ENCODE peak calls at places on chromosomes 13 and 19, in seven cellular contexts. W is GM12878, C is SJSA1, U is hepatocyte, P is left lung, Y is heart left ventricle, R is caudate nucleus. I is an unnamed sample.

GRCh38 chr13:24910502-24911134 is 146.6 kb downstream of the RNF17 start:
- DNase-seq in W (no peak), C (no peak), U (no peak), P (no peak), Y (no peak), R (no peak), I (no peak)

GRCh38 chr13:93730780-93731179 is 504.2 kb downstream of the GPC6 start:
- DNase-seq in W (no peak), C (peak), U (no peak), P (no peak), Y (no peak), R (no peak), I (no peak)

GRCh38 chr19:32652893-32653625 is 21.9 kb downstream of the ANKRD27 start:
- DNase-seq in W (no peak), C (no peak), U (peak), P (no peak), Y (peak), R (no peak), I (peak)

GRCh38 chr19:6765738-6766356 is 1.4 kb downstream of the SH2D3A start:
- DNase-seq in W (no peak), C (no peak), U (peak), P (peak), Y (no peak), R (no peak), I (no peak)

GRCh38 chr13:21894703-21895699 is 224.1 kb downstream of the FGF9 start:
- DNase-seq in W (no peak), C (no peak), U (no peak), P (no peak), Y (no peak), R (no peak), I (no peak)

GRCh38 chr19:15631817-15632216 is 8.9 kb upstream of the CYP4F3 start:
- DNase-seq in W (peak), C (no peak), U (no peak), P (no peak), Y (no peak), R (no peak), I (no peak)

GRCh38 chr19:40921005-40921897 is 39.2 kb upstream of the CYP2A7 start:
- DNase-seq in W (no peak), C (peak), U (peak), P (peak), Y (no peak), R (no peak), I (no peak)

GRCh38 chr19:15891434-15891833 is 6.4 kb downstream of the CYP4F2 start:
- DNase-seq in W (no peak), C (no peak), U (no peak), P (no peak), Y (no peak), R (no peak), I (no peak)

GRCh38 chr19:9827325-9828238 is at the start of gene UBL5:
- DNase-seq in W (peak), C (peak), U (peak), P (peak), Y (peak), R (peak), I (peak)

GRCh38 chr13:113559061-113559460 is 25.5 kb upstream of the TFDP1 start:
- DNase-seq in W (no peak), C (no peak), U (no peak), P (peak), Y (no peak), R (no peak), I (no peak)

GRCh38 chr19:16741084-16741483 is 21.4 kb downstream of the NWD1 start:
- DNase-seq in W (no peak), C (no peak), U (no peak), P (no peak), Y (no peak), R (no peak), I (no peak)

GRCh38 chr13:54016548-54016947 is 987.9 kb downstream of the OLFM4 start:
- DNase-seq in W (no peak), C (no peak), U (no peak), P (no peak), Y (no peak), R (no peak), I (no peak)

GRCh38 chr13:77563110-77563509 is 27.6 kb downstream of the SCEL start:
- DNase-seq in W (no peak), C (no peak), U (peak), P (no peak), Y (no peak), R (no peak), I (no peak)

GRCh38 chr19:27775395-27775794 is 1437.6 kb downstream of the UQCRFS1 start:
- DNase-seq in W (no peak), C (no peak), U (no peak), P (no peak), Y (no peak), R (no peak), I (no peak)

GRCh38 chr13:93307166-93307565 is 80.6 kb downstream of the GPC6 start:
- DNase-seq in W (no peak), C (no peak), U (no peak), P (no peak), Y (no peak), R (no peak), I (no peak)

GRCh38 chr13:50323440-50324070 is 308.3 kb downstream of the KCNRG start:
- DNase-seq in W (no peak), C (peak), U (no peak), P (no peak), Y (no peak), R (no peak), I (no peak)

GRCh38 chr13:113411216-113412023 is 41.9 kb downstream of the ADPRHL1 start:
- DNase-seq in W (no peak), C (peak), U (peak), P (peak), Y (peak), R (no peak), I (no peak)

GRCh38 chr19:45218426-45218825 is 26.8 kb downstream of the EXOC3L2 start:
- DNase-seq in W (no peak), C (no peak), U (no peak), P (no peak), Y (no peak), R (no peak), I (no peak)

GRCh38 chr19:929523-930258 is 3.9 kb downstream of the ARID3A start:
- DNase-seq in W (no peak), C (no peak), U (no peak), P (no peak), Y (no peak), R (no peak), I (no peak)

GRCh38 chr19:435056-435706 is 25.7 kb downstream of the SHC2 start:
- DNase-seq in W (no peak), C (no peak), U (no peak), P (peak), Y (no peak), R (no peak), I (no peak)

GRCh38 chr13:20960663-20961309 is 58.2 kb upstream of the XPO4 start:
- DNase-seq in W (no peak), C (no peak), U (no peak), P (no peak), Y (no peak), R (no peak), I (no peak)

GRCh38 chr13:53941588-53942190 is 913.1 kb downstream of the OLFM4 start:
- DNase-seq in W (no peak), C (no peak), U (no peak), P (no peak), Y (no peak), R (no peak), I (no peak)

GRCh38 chr13:44116562-44117315 is 237.0 kb downstream of the LACC1 start:
- DNase-seq in W (no peak), C (no peak), U (no peak), P (no peak), Y (peak), R (no peak), I (no peak)

GRCh38 chr13:37914781-37915391 is 45.3 kb upstream of the TRPC4 start:
- DNase-seq in W (no peak), C (no peak), U (no peak), P (no peak), Y (no peak), R (no peak), I (no peak)

GRCh38 chr19:33248954-33249613 is 23.4 kb upstream of the SLC7A10 start:
- DNase-seq in W (no peak), C (no peak), U (peak), P (peak), Y (no peak), R (no peak), I (no peak)

GRCh38 chr13:110023729-110024645 is 237.6 kb upstream of the IRS2 start:
- DNase-seq in W (no peak), C (peak), U (peak), P (no peak), Y (peak), R (no peak), I (no peak)

GRCh38 chr19:2714531-2715269 is 6.5 kb downstream of the DIRAS1 start:
- DNase-seq in W (no peak), C (no peak), U (no peak), P (no peak), Y (no peak), R (no peak), I (no peak)

GRCh38 chr19:4414144-4414799 is 11.8 kb downstream of the CHAF1A start:
- DNase-seq in W (no peak), C (no peak), U (no peak), P (no peak), Y (no peak), R (no peak), I (no peak)
- H3K27ac ChIP-seq in W (no peak), C (no peak), U (peak), P (no peak), Y (no peak), R (no peak), I (no peak)

GRCh38 chr19:47104678-47105077 is 8.9 kb downstream of the ZC3H4 start:
- DNase-seq in W (no peak), C (no peak), U (no peak), P (peak), Y (no peak), R (no peak), I (no peak)

GRCh38 chr19:47107201-47107952 is 6.2 kb downstream of the ZC3H4 start:
- DNase-seq in W (no peak), C (peak), U (peak), P (no peak), Y (no peak), R (no peak), I (peak)

GRCh38 chr19:47106819-47107200 is 6.8 kb downstream of the ZC3H4 start:
- DNase-seq in W (no peak), C (no peak), U (no peak), P (no peak), Y (no peak), R (no peak), I (peak)

GRCh38 chr19:47107953-47108746 is 5.4 kb downstream of the ZC3H4 start:
- DNase-seq in W (no peak), C (peak), U (no peak), P (no peak), Y (no peak), R (no peak), I (no peak)

DNA sequence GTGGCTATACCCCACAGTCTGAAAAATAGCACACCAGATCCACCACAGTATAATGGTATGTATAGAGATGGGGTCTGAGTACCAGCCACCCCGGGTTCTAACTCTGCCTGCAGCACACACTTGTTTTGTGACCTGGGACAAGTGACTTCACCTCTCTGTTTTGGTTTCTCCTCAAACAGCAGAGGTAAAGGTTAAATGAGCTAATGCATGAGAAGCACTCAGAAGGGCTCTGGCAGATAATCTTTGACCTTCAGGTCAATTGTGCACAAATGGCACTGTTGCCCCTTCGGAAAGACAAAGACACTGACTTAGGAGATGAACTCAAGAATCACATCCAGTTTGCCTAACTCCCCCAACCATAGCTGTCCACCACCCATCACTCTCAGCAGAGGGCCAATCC is 7.7 kb downstream of the ZC3H4 start:
- DNase-seq in W (no peak), C (no peak), U (no peak), P (no peak), Y (no peak), R (no peak), I (no peak)
- H3K27ac ChIP-seq in W (no peak), C (no peak), U (peak), P (no peak), Y (peak), R (peak), I (no peak)

DNA sequence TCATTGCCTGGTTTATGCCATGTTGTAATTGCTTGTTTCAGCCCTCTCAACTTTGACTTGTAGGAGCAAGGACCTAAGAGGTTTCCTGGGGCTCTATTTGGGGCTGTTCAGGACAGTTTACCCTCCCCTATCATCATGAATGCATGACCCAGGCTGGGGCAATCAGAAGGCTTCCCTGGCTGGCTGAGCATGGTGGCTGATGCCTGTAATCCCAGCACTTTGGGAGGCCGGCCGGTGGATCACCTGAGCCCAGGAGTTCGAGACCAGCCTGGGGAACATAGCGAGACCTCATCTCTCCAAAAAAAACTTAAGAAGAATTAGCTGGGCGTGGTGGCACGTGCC is 6.1 kb upstream of the LSM4 start:
- DNase-seq in W (no peak), C (no peak), U (no peak), P (no peak), Y (no peak), R (no peak), I (no peak)
- H3K27ac ChIP-seq in W (no peak), C (no peak), U (peak), P (peak), Y (peak), R (no peak), I (peak)

GRCh38 chr13:33612641-33613638 is 205.0 kb upstream of the RFC3 start:
- DNase-seq in W (no peak), C (no peak), U (no peak), P (no peak), Y (no peak), R (no peak), I (no peak)

GRCh38 chr13:33615436-33615835 is 202.5 kb upstream of the RFC3 start:
- DNase-seq in W (no peak), C (no peak), U (no peak), P (no peak), Y (no peak), R (no peak), I (no peak)

GRCh38 chr13:33611016-33611805 is 206.7 kb upstream of the RFC3 start:
- DNase-seq in W (no peak), C (peak), U (no peak), P (no peak), Y (peak), R (peak), I (peak)

GRCh38 chr13:33616130-33616529 is 201.8 kb upstream of the RFC3 start:
- DNase-seq in W (no peak), C (no peak), U (no peak), P (no peak), Y (no peak), R (no peak), I (no peak)

GRCh38 chr13:33617055-33617454 is 200.9 kb upstream of the RFC3 start:
- DNase-seq in W (no peak), C (no peak), U (no peak), P (no peak), Y (no peak), R (no peak), I (no peak)
- H3K27ac ChIP-seq in W (no peak), C (no peak), U (no peak), P (no peak), Y (no peak), R (no peak), I (no peak)

GRCh38 chr13:51636349-51636890 is 52.2 kb downstream of the WDFY2 start:
- DNase-seq in W (no peak), C (peak), U (peak), P (no peak), Y (no peak), R (no peak), I (no peak)
- H3K27ac ChIP-seq in W (no peak), C (no peak), U (peak), P (no peak), Y (no peak), R (peak), I (peak)

DNA sequence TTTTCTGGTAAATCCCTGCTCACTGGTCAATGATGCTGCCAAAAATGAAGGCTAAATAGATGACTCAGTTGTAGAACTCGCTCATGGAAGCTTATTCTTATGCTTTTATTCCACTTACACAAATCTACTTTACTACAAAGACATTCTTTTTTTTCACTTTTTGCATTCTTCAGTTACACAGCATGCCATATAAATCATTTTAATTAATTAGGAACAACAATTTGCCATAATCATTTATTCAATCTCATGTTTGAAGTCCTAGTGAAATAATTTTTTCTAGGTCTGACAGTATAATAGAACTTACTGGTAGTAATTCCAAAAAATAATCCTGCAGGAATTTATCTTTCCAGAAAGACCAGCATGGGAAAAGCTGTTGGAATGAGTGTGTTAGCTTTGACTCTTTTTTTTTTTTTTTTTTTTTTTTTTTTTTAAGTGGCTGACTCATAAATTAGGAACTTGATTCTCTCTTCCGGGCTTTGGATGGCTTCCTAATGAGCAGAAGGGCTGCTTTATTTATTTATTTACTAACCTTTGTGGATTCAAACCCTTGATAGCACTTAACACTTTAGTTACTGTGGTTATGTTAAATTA is 256.7 kb downstream of the SPRY2 start:
- DNase-seq in W (no peak), C (peak), U (peak), P (no peak), Y (no peak), R (no peak), I (no peak)
- H3K27ac ChIP-seq in W (no peak), C (peak), U (no peak), P (peak), Y (peak), R (peak), I (no peak)

I was measured in substantia nigra.